ENCODE peak calls at places on chromosomes 5 and 9, in eight cellular contexts. One of them, this sample, is unnamed.

GRCh38 chr5:543351-543750 is 19.1 kb upstream of the SLC9A3 start:
- DNase-seq in HFFc6: no peak
- DNase-seq in endothelial cell: no peak
- DNase-seq in psoas muscle: peak; percentile 1
- DNase-seq in MCF 10A: no peak
- DNase-seq in AG09309: no peak
- DNase-seq in osteoblast: no peak
- DNase-seq in Peyer's patch: peak; percentile 35
- DNase-seq in this sample: peak; percentile 43

GRCh38 chr5:135376961-135377621 is 21.9 kb downstream of the MACROH2A1 start:
- DNase-seq in MCF 10A: no peak
- DNase-seq in HFFc6: no peak
- DNase-seq in osteoblast: no peak
- DNase-seq in Peyer's patch: no peak
- DNase-seq in endothelial cell: no peak
- DNase-seq in AG09309: no peak
- DNase-seq in psoas muscle: no peak
- DNase-seq in this sample: no peak

GRCh38 chr9:6049798-6050197 is 34.4 kb upstream of the RANBP6 start:
- DNase-seq in osteoblast: no peak
- DNase-seq in MCF 10A: peak; percentile 56
- DNase-seq in HFFc6: peak; percentile 35
- DNase-seq in psoas muscle: no peak
- DNase-seq in Peyer's patch: no peak
- DNase-seq in endothelial cell: no peak
- DNase-seq in AG09309: no peak
- DNase-seq in this sample: no peak

GRCh38 chr5:161966544-161966943 is 101.0 kb upstream of the GABRG2 start:
- DNase-seq in AG09309: no peak
- DNase-seq in psoas muscle: no peak
- DNase-seq in HFFc6: no peak
- DNase-seq in Peyer's patch: no peak
- DNase-seq in endothelial cell: peak; percentile 7
- DNase-seq in osteoblast: no peak
- DNase-seq in MCF 10A: peak; percentile 60
- DNase-seq in this sample: no peak

GRCh38 chr9:135130266-135130976 is 43.0 kb downstream of the OLFM1 start:
- DNase-seq in MCF 10A: peak; percentile 86
- DNase-seq in HFFc6: no peak
- DNase-seq in endothelial cell: no peak
- DNase-seq in osteoblast: no peak
- DNase-seq in AG09309: no peak
- DNase-seq in Peyer's patch: no peak
- DNase-seq in psoas muscle: no peak
- DNase-seq in this sample: no peak

GRCh38 chr5:96114736-96115466 is 153.2 kb upstream of the ELL2 start:
- DNase-seq in HFFc6: peak; percentile 46
- DNase-seq in MCF 10A: peak; percentile 43
- DNase-seq in Peyer's patch: no peak
- DNase-seq in endothelial cell: no peak
- DNase-seq in osteoblast: no peak
- DNase-seq in psoas muscle: no peak
- DNase-seq in AG09309: no peak
- DNase-seq in this sample: no peak

GRCh38 chr9:81529556-81530193 is 159.7 kb downstream of the TLE1 start:
- DNase-seq in psoas muscle: peak; percentile 22
- DNase-seq in MCF 10A: peak; percentile 84
- DNase-seq in osteoblast: no peak
- DNase-seq in AG09309: peak; percentile 16
- DNase-seq in endothelial cell: no peak
- DNase-seq in HFFc6: peak; percentile 39
- DNase-seq in Peyer's patch: no peak
- DNase-seq in this sample: no peak

GRCh38 chr5:160469156-160470144 is 47.8 kb downstream of the PTTG1 start:
- DNase-seq in MCF 10A: no peak
- DNase-seq in endothelial cell: no peak
- DNase-seq in HFFc6: no peak
- DNase-seq in psoas muscle: no peak
- DNase-seq in osteoblast: no peak
- DNase-seq in AG09309: no peak
- DNase-seq in Peyer's patch: no peak
- DNase-seq in this sample: no peak

GRCh38 chr9:31590091-31590490 is 794.4 kb upstream of the ACO1 start:
- DNase-seq in psoas muscle: no peak
- DNase-seq in AG09309: no peak
- DNase-seq in MCF 10A: peak; percentile 74
- DNase-seq in endothelial cell: no peak
- DNase-seq in HFFc6: no peak
- DNase-seq in osteoblast: peak; percentile 13
- DNase-seq in Peyer's patch: no peak
- DNase-seq in this sample: no peak

GRCh38 chr9:106868096-106868495 is 5.1 kb downstream of the ZNF462 start:
- DNase-seq in MCF 10A: no peak
- DNase-seq in osteoblast: no peak
- DNase-seq in AG09309: no peak
- DNase-seq in psoas muscle: no peak
- DNase-seq in endothelial cell: no peak
- DNase-seq in HFFc6: no peak
- DNase-seq in Peyer's patch: no peak
- DNase-seq in this sample: no peak

GRCh38 chr5:51598026-51598425 is 214.8 kb downstream of the ISL1 start:
- DNase-seq in HFFc6: no peak
- DNase-seq in Peyer's patch: no peak
- DNase-seq in psoas muscle: no peak
- DNase-seq in AG09309: no peak
- DNase-seq in MCF 10A: peak; percentile 40
- DNase-seq in osteoblast: no peak
- DNase-seq in endothelial cell: no peak
- DNase-seq in this sample: no peak

GRCh38 chr9:15248596-15248995 is 58.4 kb downstream of the TTC39B start:
- DNase-seq in endothelial cell: no peak
- DNase-seq in Peyer's patch: no peak
- DNase-seq in MCF 10A: no peak
- DNase-seq in AG09309: no peak
- DNase-seq in psoas muscle: no peak
- DNase-seq in HFFc6: no peak
- DNase-seq in osteoblast: no peak
- DNase-seq in this sample: no peak

GRCh38 chr5:91098581-91098980 is 284.5 kb downstream of the ARRDC3 start:
- DNase-seq in psoas muscle: no peak
- DNase-seq in osteoblast: no peak
- DNase-seq in endothelial cell: no peak
- DNase-seq in MCF 10A: no peak
- DNase-seq in Peyer's patch: no peak
- DNase-seq in HFFc6: no peak
- DNase-seq in AG09309: no peak
- DNase-seq in this sample: no peak

GRCh38 chr5:113047733-113048652 is 71.4 kb downstream of the DCP2 start:
- DNase-seq in osteoblast: peak; percentile 18
- DNase-seq in HFFc6: no peak
- DNase-seq in MCF 10A: no peak
- DNase-seq in psoas muscle: no peak
- DNase-seq in AG09309: no peak
- DNase-seq in Peyer's patch: no peak
- DNase-seq in endothelial cell: no peak
- DNase-seq in this sample: no peak

GRCh38 chr5:67248703-67249589 is 52.3 kb upstream of the CD180 start:
- DNase-seq in HFFc6: peak; percentile 45
- DNase-seq in osteoblast: no peak
- DNase-seq in MCF 10A: peak; percentile 99
- DNase-seq in Peyer's patch: no peak
- DNase-seq in AG09309: peak; percentile 62
- DNase-seq in endothelial cell: no peak
- DNase-seq in psoas muscle: no peak
- DNase-seq in this sample: no peak

GRCh38 chr5:463301-463700 is 20.3 kb downstream of the EXOC3 start:
- DNase-seq in HFFc6: no peak
- DNase-seq in MCF 10A: no peak
- DNase-seq in endothelial cell: no peak
- DNase-seq in AG09309: no peak
- DNase-seq in psoas muscle: no peak
- DNase-seq in Peyer's patch: peak; percentile 18
- DNase-seq in osteoblast: no peak
- DNase-seq in this sample: no peak

GRCh38 chr5:14286574-14287399 is 143.6 kb downstream of the TRIO start:
- DNase-seq in endothelial cell: no peak
- DNase-seq in MCF 10A: no peak
- DNase-seq in AG09309: no peak
- DNase-seq in Peyer's patch: no peak
- DNase-seq in psoas muscle: no peak
- DNase-seq in HFFc6: no peak
- DNase-seq in osteoblast: no peak
- DNase-seq in this sample: no peak

GRCh38 chr5:172496671-172497371 is 42.5 kb upstream of the SH3PXD2B start:
- DNase-seq in AG09309: peak; percentile 5
- DNase-seq in Peyer's patch: peak; percentile 42
- DNase-seq in endothelial cell: no peak
- DNase-seq in osteoblast: peak; percentile 95
- DNase-seq in HFFc6: peak; percentile 2
- DNase-seq in psoas muscle: peak; percentile 70
- DNase-seq in MCF 10A: no peak
- DNase-seq in this sample: no peak

GRCh38 chr5:103393131-103393754 is 134.7 kb downstream of the MACIR start:
- DNase-seq in HFFc6: peak; percentile 45
- DNase-seq in psoas muscle: no peak
- DNase-seq in osteoblast: no peak
- DNase-seq in MCF 10A: no peak
- DNase-seq in endothelial cell: no peak
- DNase-seq in Peyer's patch: no peak
- DNase-seq in AG09309: peak; percentile 27
- DNase-seq in this sample: no peak

GRCh38 chr9:91810286-91810905 is 139.6 kb downstream of the ROR2 start:
- DNase-seq in MCF 10A: no peak
- DNase-seq in HFFc6: no peak
- DNase-seq in AG09309: no peak
- DNase-seq in psoas muscle: no peak
- DNase-seq in endothelial cell: no peak
- DNase-seq in osteoblast: no peak
- DNase-seq in Peyer's patch: no peak
- DNase-seq in this sample: no peak
- TF ChIP-seq CTCF in MCF 10A: no peak
- TF ChIP-seq CTCF in HFFc6: no peak
- TF ChIP-seq CTCF in AG09309: no peak
- TF ChIP-seq CTCF in psoas muscle: no peak
- TF ChIP-seq CTCF in endothelial cell: no peak
- TF ChIP-seq CTCF in osteoblast: no peak
- TF ChIP-seq CTCF in Peyer's patch: no peak
- TF ChIP-seq CTCF in this sample: no peak

GRCh38 chr9:95738438-95738837 is 137.1 kb upstream of the ERCC6L2 start:
- DNase-seq in psoas muscle: no peak
- DNase-seq in endothelial cell: no peak
- DNase-seq in Peyer's patch: no peak
- DNase-seq in MCF 10A: no peak
- DNase-seq in AG09309: no peak
- DNase-seq in osteoblast: no peak
- DNase-seq in HFFc6: no peak
- DNase-seq in this sample: no peak

GRCh38 chr9:95735701-95736100 is 139.8 kb upstream of the ERCC6L2 start:
- DNase-seq in HFFc6: no peak
- DNase-seq in MCF 10A: no peak
- DNase-seq in AG09309: no peak
- DNase-seq in endothelial cell: no peak
- DNase-seq in osteoblast: no peak
- DNase-seq in Peyer's patch: no peak
- DNase-seq in psoas muscle: no peak
- DNase-seq in this sample: no peak

GRCh38 chr9:95736891-95737522 is 138.5 kb upstream of the ERCC6L2 start:
- DNase-seq in endothelial cell: no peak
- DNase-seq in osteoblast: no peak
- DNase-seq in MCF 10A: no peak
- DNase-seq in AG09309: no peak
- DNase-seq in HFFc6: no peak
- DNase-seq in psoas muscle: no peak
- DNase-seq in Peyer's patch: no peak
- DNase-seq in this sample: no peak

GRCh38 chr9:95733687-95734659 is 141.5 kb upstream of the ERCC6L2 start:
- DNase-seq in MCF 10A: no peak
- DNase-seq in psoas muscle: no peak
- DNase-seq in endothelial cell: no peak
- DNase-seq in Peyer's patch: no peak
- DNase-seq in AG09309: no peak
- DNase-seq in HFFc6: no peak
- DNase-seq in osteoblast: no peak
- DNase-seq in this sample: no peak

DNA sequence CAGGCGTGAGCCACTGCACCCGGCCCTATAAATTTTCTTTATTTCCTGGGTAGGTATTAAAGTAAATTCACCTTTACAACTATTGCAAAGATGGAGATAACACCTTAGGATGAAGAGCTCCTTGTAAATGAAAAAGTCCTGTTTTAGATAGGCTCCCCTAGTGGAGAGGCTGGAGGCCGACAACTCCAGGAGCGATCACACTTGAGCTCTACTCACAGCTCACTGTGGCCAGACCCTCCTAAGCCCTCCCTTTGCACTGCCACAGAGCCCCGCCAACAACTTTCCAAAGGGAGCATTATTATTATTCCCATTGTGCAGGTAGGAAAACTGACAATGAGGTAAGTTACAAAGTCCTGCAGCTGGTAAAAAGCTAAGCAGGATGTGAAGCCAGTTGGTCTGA is 139.1 kb upstream of the ERCC6L2 start:
- DNase-seq in HFFc6: no peak
- DNase-seq in osteoblast: no peak
- DNase-seq in AG09309: no peak
- DNase-seq in MCF 10A: no peak
- DNase-seq in psoas muscle: no peak
- DNase-seq in endothelial cell: peak; percentile 20
- DNase-seq in Peyer's patch: no peak
- DNase-seq in this sample: no peak
- TF ChIP-seq CTCF in HFFc6: peak; percentile 69
- TF ChIP-seq CTCF in osteoblast: peak; percentile 48
- TF ChIP-seq CTCF in AG09309: peak; percentile 42
- TF ChIP-seq CTCF in MCF 10A: no peak
- TF ChIP-seq CTCF in psoas muscle: no peak
- TF ChIP-seq CTCF in endothelial cell: peak; percentile 66
- TF ChIP-seq CTCF in Peyer's patch: no peak
- TF ChIP-seq CTCF in this sample: no peak

GRCh38 chr5:137914758-137915157 is 25.5 kb downstream of the PKD2L2 start:
- DNase-seq in osteoblast: no peak
- DNase-seq in MCF 10A: no peak
- DNase-seq in Peyer's patch: no peak
- DNase-seq in endothelial cell: no peak
- DNase-seq in psoas muscle: no peak
- DNase-seq in HFFc6: no peak
- DNase-seq in AG09309: no peak
- DNase-seq in this sample: no peak
- TF ChIP-seq CTCF in osteoblast: no peak
- TF ChIP-seq CTCF in MCF 10A: no peak
- TF ChIP-seq CTCF in Peyer's patch: no peak
- TF ChIP-seq CTCF in endothelial cell: no peak
- TF ChIP-seq CTCF in psoas muscle: no peak
- TF ChIP-seq CTCF in HFFc6: no peak
- TF ChIP-seq CTCF in AG09309: no peak
- TF ChIP-seq CTCF in this sample: no peak

GRCh38 chr5:127299678-127300077 is 9.1 kb downstream of the MEGF10 start:
- DNase-seq in endothelial cell: no peak
- DNase-seq in MCF 10A: peak; percentile 26
- DNase-seq in HFFc6: no peak
- DNase-seq in Peyer's patch: no peak
- DNase-seq in osteoblast: no peak
- DNase-seq in AG09309: no peak
- DNase-seq in psoas muscle: no peak
- DNase-seq in this sample: no peak
- TF ChIP-seq CTCF in endothelial cell: no peak
- TF ChIP-seq CTCF in MCF 10A: no peak
- TF ChIP-seq CTCF in HFFc6: no peak
- TF ChIP-seq CTCF in Peyer's patch: no peak
- TF ChIP-seq CTCF in osteoblast: no peak
- TF ChIP-seq CTCF in AG09309: no peak
- TF ChIP-seq CTCF in psoas muscle: peak; percentile 7
- TF ChIP-seq CTCF in this sample: no peak

This sample was measured in CD14-positive monocyte.